ENCODE peak calls at places on chromosomes 16 and 17, in seven cellular contexts. W is pancreas, I is suprapubic skin, L is tibial nerve, B is adrenal gland, R is esophagus muscularis mucosa, Z is K562. S is an unnamed sample. For H3K27me3, the result is how much of the 10 kb centered on the place peaks cover.

GRCh38 chr16:14057878-14058382 is 13.2 kb upstream of the MRTFB start:
- DNase-seq in L (no peak), R (no peak), Z (no peak), I (no peak), B (no peak), W (no peak), S (peak)

GRCh38 chr16:50771366-50771765 is 29.5 kb downstream of the CYLD start:
- DNase-seq in L (no peak), I (no peak), W (no peak), B (no peak), R (no peak), Z (no peak), S (no peak)

GRCh38 chr17:31585280-31585630 is 193.8 kb downstream of the RAB11FIP4 start:
- DNase-seq in W (no peak), I (no peak), R (no peak), L (no peak), Z (no peak), B (no peak), S (no peak)

GRCh38 chr16:82655315-82655714 is 28.5 kb downstream of the CDH13 start:
- DNase-seq in B (no peak), R (no peak), I (no peak), Z (no peak), W (no peak), L (no peak), S (peak)

GRCh38 chr16:72473631-72474030 is 301.7 kb upstream of the PMFBP1 start:
- DNase-seq in L (no peak), W (no peak), I (no peak), Z (no peak), B (no peak), R (no peak), S (no peak)

GRCh38 chr16:55444754-55445485 is 34.1 kb upstream of the MMP2 start:
- DNase-seq in Z (no peak), L (no peak), W (no peak), R (no peak), I (no peak), B (peak), S (peak)

GRCh38 chr16:370443-370842 is at the start of gene MRPL28:
- DNase-seq in Z (peak), L (peak), I (peak), B (peak), R (peak), W (peak), S (peak)

GRCh38 chr16:28597692-28598261 is 927 bp upstream of the SULT1A2 start:
- DNase-seq in I (no peak), B (no peak), Z (peak), L (no peak), W (no peak), R (no peak), S (no peak)

GRCh38 chr16:69187387-69187890 is 475 bp downstream of the SNTB2 start:
- DNase-seq in W (peak), R (no peak), Z (peak), L (peak), I (peak), B (peak), S (peak)

GRCh38 chr17:78141437-78142112 is 4.6 kb upstream of the C17orf99 start:
- DNase-seq in R (no peak), B (no peak), W (no peak), L (no peak), I (no peak), Z (no peak), S (no peak)

GRCh38 chr17:17523001-17523713 is 27.0 kb upstream of the RASD1 start:
- DNase-seq in I (no peak), R (no peak), W (peak), B (no peak), L (no peak), Z (no peak), S (peak)

GRCh38 chr16:10577305-10578202 is 2.8 kb downstream of the EMP2 start:
- DNase-seq in I (peak), W (no peak), B (no peak), L (no peak), Z (no peak), R (no peak), S (peak)

GRCh38 chr16:31402687-31403086 is 9.6 kb downstream of the ITGAD start:
- DNase-seq in Z (no peak), B (no peak), I (no peak), R (no peak), L (no peak), W (no peak), S (no peak)

GRCh38 chr17:55144518-55144917 is 120.2 kb upstream of the HLF start:
- DNase-seq in Z (no peak), L (no peak), I (no peak), B (no peak), W (no peak), R (no peak), S (no peak)

GRCh38 chr17:57502696-57503307 is 242.3 kb downstream of the CCDC182 start:
- DNase-seq in W (no peak), Z (no peak), R (no peak), B (no peak), I (no peak), L (no peak), S (no peak)

GRCh38 chr17:27733771-27734170 is 66.6 kb downstream of the NOS2 start:
- DNase-seq in I (no peak), R (peak), W (no peak), Z (no peak), B (no peak), L (no peak), S (no peak)

GRCh38 chr16:54475019-54475418 is 188.4 kb upstream of the IRX3 start:
- DNase-seq in W (no peak), Z (no peak), L (no peak), B (no peak), R (no peak), I (no peak), S (no peak)

GRCh38 chr17:33751702-33752065 is 458.6 kb upstream of the ASIC2 start:
- DNase-seq in L (no peak), W (no peak), I (no peak), R (no peak), Z (no peak), B (no peak), S (no peak)

GRCh38 chr16:84322749-84323148 is 28.1 kb downstream of the WFDC1 start:
- DNase-seq in W (no peak), I (no peak), R (no peak), L (no peak), B (no peak), Z (no peak), S (no peak)

GRCh38 chr16:84321932-84322331 is 27.3 kb downstream of the WFDC1 start:
- DNase-seq in L (no peak), Z (no peak), R (no peak), B (no peak), W (no peak), I (no peak), S (no peak)

GRCh38 chr16:84318091-84318975 is 23.7 kb downstream of the WFDC1 start:
- DNase-seq in I (no peak), L (no peak), R (no peak), B (no peak), Z (no peak), W (peak), S (no peak)

GRCh38 chr16:84319146-84319760 is 24.6 kb downstream of the WFDC1 start:
- DNase-seq in I (no peak), R (no peak), W (no peak), B (no peak), Z (no peak), L (no peak), S (no peak)

GRCh38 chr16:84320511-84320910 is 25.8 kb downstream of the WFDC1 start:
- DNase-seq in W (no peak), I (no peak), R (no peak), L (no peak), B (no peak), Z (no peak), S (no peak)
- H3K27me3 ChIP-seq in W (under half), I (under half), R (under half), L (under half), B (under half), Z (under half), S (under half)

GRCh38 chr16:66923247-66923851 is 2.0 kb downstream of the RRAD start:
- DNase-seq in L (no peak), R (no peak), W (no peak), Z (no peak), I (no peak), B (peak), S (peak)

GRCh38 chr16:66926171-66926570 is 836 bp upstream of the RRAD start:
- DNase-seq in Z (no peak), R (no peak), W (no peak), B (peak), L (no peak), I (no peak), S (peak)

GRCh38 chr16:66923866-66924265 is 1.5 kb downstream of the RRAD start:
- DNase-seq in L (no peak), I (no peak), R (no peak), B (no peak), W (no peak), Z (no peak), S (no peak)

GRCh38 chr16:66925322-66925840 is at the start of gene RRAD:
- DNase-seq in L (no peak), Z (peak), W (no peak), R (no peak), I (no peak), B (peak), S (peak)

DNA sequence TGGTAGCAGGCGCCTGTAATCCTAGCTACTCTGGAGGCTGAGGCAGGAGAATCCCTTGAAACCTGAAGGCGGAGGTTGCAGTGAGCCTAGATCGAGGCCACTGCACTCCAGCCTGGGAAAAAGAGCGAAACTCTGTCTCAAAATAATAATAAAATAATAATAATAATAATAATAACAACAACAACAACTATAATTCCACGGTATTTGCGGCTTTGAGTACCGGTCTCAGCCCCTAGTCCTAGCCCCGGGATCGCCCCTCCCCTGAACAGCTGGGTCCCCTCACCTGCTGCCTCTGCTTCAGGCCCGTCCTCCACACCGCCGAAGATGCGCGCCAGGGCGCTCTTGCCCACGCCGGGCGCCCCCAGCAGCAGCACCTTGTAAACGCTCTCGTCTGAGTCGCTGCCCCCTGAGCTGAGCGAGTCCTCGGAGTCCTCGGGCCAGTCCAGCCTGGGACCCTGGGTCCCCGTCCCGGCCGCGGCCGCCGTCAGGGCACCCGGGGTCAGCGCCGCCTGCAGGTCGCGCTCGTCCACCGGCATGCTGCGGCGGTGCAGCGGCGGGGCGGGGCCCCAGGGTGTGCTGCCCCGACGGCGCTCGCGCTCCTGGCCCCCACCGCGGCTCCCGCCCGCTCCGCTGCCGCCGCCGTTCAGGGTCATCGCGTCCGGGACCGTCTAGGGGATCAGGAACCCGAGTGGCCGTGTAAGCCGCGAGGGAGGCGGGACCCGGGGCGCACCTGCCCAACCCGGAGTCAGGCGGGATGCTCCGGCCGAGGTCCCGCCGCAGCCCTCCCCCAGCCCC is 611 bp downstream of the RRAD start:
- DNase-seq in B (peak), I (no peak), Z (peak), R (no peak), W (peak), L (no peak), S (peak)
- H3K27me3 ChIP-seq in B (under half), I (under half), Z (under half), R (under half), W (under half), L (under half), S (under half)

GRCh38 chr16:4157376-4157825 is 41.2 kb upstream of the ADCY9 start:
- DNase-seq in Z (no peak), L (no peak), B (no peak), R (no peak), I (no peak), W (no peak), S (no peak)

GRCh38 chr16:4147236-4147635 is 31.0 kb upstream of the ADCY9 start:
- DNase-seq in W (no peak), L (no peak), I (no peak), B (no peak), Z (no peak), R (no peak), S (no peak)

DNA sequence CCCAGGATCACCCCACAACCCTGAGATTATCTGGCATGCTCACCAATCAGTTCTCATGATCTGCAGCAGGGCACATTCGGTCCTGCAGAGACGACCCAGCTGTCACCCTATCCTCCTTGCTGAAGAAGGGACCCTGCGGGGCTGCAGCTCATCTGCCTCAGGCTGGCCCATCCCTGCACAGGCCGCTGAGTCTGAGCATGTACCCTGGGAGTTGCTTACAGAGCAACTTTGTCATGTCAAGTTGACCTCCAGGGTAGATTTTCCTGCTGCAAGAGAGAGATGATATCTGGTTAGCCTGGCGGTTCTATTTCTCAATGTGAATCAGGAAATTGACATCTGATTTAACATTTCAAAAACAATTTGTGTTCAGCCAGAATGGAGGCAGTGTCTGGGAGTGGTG is 36.0 kb upstream of the ADCY9 start:
- DNase-seq in B (no peak), Z (no peak), W (no peak), I (no peak), L (no peak), R (no peak), S (no peak)
- H3K27me3 ChIP-seq in B (under half), Z (under half), W (under half), I (under half), L (under half), R (under half), S (under half)

DNA sequence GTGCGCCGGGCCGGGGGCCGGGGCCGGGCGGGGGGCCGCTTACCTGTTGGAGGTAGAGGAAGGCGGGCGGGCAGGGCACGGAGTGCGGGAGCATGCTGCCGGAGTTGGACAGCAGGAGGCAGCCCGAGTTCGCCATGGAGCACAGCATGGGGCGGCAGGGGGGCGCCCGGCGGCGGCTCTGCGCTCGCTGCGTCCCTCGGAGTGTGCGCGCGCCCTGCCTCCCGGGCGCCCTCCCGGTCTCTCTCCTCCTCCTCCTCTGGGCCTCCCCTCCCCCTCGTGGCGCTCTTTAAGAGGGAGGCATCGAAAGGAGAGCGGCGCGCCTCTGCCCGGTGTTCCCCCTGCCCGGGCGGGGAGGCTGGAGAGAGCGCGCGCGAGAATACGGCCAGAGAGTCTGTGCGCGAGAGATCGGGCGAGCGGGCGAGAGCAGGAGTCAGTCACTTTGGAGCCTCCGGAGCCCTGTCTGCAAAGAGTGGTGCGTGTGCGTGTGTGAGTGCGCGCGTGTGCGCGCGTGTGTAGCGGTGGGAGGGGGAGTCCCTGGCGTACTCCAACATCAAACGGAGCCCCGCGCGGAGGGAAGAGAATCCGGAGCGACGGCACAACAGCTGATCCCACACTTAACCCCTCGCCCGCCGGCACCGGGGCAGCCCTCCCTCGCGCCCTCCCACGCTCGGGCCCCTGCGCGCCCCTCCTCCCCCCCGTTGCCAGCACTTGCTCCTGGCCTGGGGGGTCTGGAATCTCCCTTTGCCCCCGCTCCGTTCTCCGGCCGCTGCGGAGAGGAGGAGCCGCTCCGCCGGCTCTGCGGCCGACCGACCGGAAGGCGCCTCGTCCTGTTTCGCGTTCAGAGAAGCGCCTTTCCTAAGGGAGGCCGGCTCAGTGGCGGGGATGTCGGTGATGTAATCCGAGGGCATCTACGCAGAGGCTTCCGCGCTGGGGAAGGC is 108.9 kb downstream of the ENGASE start:
- DNase-seq in L (no peak), I (no peak), Z (no peak), R (no peak), B (no peak), W (no peak), S (no peak)
- H3K27me3 ChIP-seq in L (half or more), I (half or more), Z (under half), R (half or more), B (under half), W (under half), S (half or more)

DNA sequence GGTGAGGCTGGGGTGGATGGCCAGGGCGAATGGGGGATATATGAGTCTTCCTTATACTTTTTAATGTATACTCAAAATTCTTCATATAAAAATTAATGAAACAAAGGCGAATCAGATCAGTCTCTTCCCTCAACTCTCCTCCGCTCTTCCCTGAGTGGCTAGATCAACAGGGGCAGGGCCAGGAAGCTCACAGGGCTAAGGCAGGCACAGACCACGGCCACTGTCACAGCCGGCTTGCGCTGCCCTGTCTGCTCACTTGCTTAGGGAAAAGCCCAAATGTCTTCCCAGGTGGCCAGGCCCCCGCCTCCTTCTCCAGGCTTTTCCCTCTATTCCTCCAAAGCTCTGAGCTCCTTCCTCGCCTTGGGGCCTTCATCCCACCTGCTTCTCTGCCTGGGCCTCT is 6.0 kb downstream of the GRIN2C start:
- DNase-seq in B (no peak), L (no peak), W (no peak), Z (no peak), R (no peak), I (no peak), S (no peak)
- H3K27me3 ChIP-seq in B (under half), L (half or more), W (under half), Z (under half), R (half or more), I (half or more), S (half or more)

GRCh38 chr17:7922499-7923289 is 6.6 kb upstream of the RNF227 start:
- DNase-seq in L (peak), Z (no peak), I (peak), W (peak), B (peak), R (peak), S (peak)
- H3K27me3 ChIP-seq in L (under half), Z (under half), I (under half), W (under half), B (under half), R (under half), S (under half)

DNA sequence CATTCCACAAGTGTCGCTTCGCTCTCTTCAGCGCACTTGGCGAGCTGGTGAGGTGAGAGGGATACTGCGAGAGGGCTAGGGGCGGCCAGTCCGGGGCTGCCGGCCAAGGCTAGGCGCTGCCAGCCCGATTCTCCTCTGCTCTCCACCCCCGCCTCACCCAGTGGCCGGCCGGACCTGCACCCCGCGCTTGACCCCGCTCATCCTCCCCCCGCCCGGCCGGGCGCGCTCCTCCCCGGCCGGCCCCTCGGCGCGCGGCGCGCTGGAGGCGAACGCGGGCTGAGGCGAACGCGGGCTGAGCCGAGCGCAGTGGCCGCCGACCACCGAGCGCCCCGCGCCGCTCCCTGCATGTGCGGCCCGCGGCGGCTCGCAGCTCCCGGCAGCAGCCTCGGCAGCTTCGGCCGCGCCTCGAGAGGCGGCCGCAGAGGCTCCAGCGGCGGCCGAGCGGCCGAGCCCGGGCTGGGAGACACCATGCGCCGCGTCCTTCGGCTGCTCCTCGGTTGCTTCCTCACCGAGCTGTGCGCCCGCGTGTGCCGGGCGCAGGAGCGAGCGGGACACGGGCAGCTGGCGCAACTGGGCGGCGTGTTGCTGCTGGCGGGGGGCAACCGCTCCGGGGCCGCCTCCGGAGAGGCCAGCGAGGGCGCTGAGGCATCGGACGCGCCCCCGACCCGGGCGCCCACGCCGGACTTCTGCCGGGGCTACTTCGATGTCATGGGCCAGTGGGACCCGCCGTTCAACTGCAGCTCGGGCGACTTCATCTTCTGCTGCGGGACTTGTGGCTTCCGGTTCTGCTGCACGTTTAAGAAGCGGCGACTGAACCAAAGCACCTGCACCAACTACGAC is at the start of gene SHISA9:
- DNase-seq in W (peak), R (no peak), Z (no peak), B (no peak), L (no peak), I (no peak), S (no peak)
- H3K27me3 ChIP-seq in W (under half), R (half or more), Z (under half), B (under half), L (half or more), I (half or more), S (under half)